ENCODE peak calls at places on chromosome 4, in four cellular contexts. A, Z, L and R are unnamed samples.
A peak's percentile ranks its signal among the peaks of the same experiment; 100 is the strongest.

GRCh38 chr4:138728566-138728965 is 287.0 kb upstream of the NOCT start:
- DNase-seq in L (no peak), A (no peak), Z (no peak), R (no peak)

GRCh38 chr4:187184513-187184912 is 460.9 kb upstream of the FAT1 start:
- DNase-seq in A (no peak), L (no peak), Z (no peak), R (no peak)

GRCh38 chr4:168183717-168184571 is 91.6 kb downstream of the ANXA10 start:
- DNase-seq in L (no peak), A (no peak), Z (peak; percentile 59), R (peak; percentile 25)

GRCh38 chr4:119521306-119521705 is 107.3 kb downstream of the PDE5A start:
- DNase-seq in L (no peak), Z (no peak), A (no peak), R (no peak)

GRCh38 chr4:7287918-7288280 is 95.6 kb downstream of the SORCS2 start:
- DNase-seq in L (no peak), Z (no peak), A (no peak), R (no peak)

GRCh38 chr4:149961876-149962597 is 116.2 kb upstream of the DCLK2 start:
- DNase-seq in Z (peak; percentile 83), L (no peak), A (no peak), R (no peak)

GRCh38 chr4:134610956-134611355 is 409.4 kb upstream of the PABPC4L start:
- DNase-seq in A (no peak), L (no peak), Z (no peak), R (no peak)

GRCh38 chr4:578451-579443 is 2.7 kb upstream of the TMEM271 start:
- DNase-seq in Z (no peak), L (no peak), A (no peak), R (no peak)

GRCh38 chr4:147707892-147708672 is 23.8 kb upstream of the ARHGAP10 start:
- DNase-seq in L (no peak), A (no peak), Z (peak; percentile 34), R (peak; percentile 55)

GRCh38 chr4:4851081-4851480 is 8.4 kb upstream of the MSX1 start:
- DNase-seq in Z (no peak), A (no peak), L (no peak), R (no peak)

GRCh38 chr4:100588076-100588475 is 70.3 kb upstream of the EMCN start:
- DNase-seq in A (no peak), L (no peak), Z (no peak), R (no peak)

GRCh38 chr4:57404463-57404862 is 294.3 kb upstream of the IGFBP7 start:
- DNase-seq in A (no peak), L (no peak), Z (no peak), R (peak; percentile 27)

GRCh38 chr4:164396439-164396838 is 357.5 kb upstream of the SMIM31 start:
- DNase-seq in A (no peak), Z (no peak), L (no peak), R (peak; percentile 11)

GRCh38 chr4:472881-473574 is 25.9 kb downstream of the ZNF721 start:
- DNase-seq in Z (peak; percentile 0), A (no peak), L (no peak), R (peak; percentile 22)

GRCh38 chr4:84530871-84531270 is 31.8 kb upstream of the NKX6-1 start:
- DNase-seq in Z (peak; percentile 19), L (no peak), A (no peak), R (peak; percentile 18)

GRCh38 chr4:5812506-5813229 is 80.2 kb downstream of the CRMP1 start:
- DNase-seq in L (no peak), A (no peak), Z (peak; percentile 80), R (peak; percentile 82)

GRCh38 chr4:174873931-174874330 is 44.2 kb upstream of the ADAM29 start:
- DNase-seq in L (no peak), A (no peak), Z (no peak), R (peak; percentile 47)

GRCh38 chr4:189514209-189514608 is 426.5 kb upstream of the FRG1 start:
- DNase-seq in L (no peak), A (no peak), Z (no peak), R (no peak)
- H3K18ac ChIP-seq in L (no peak overlapping the region), A (no peak overlapping the region), Z (no peak overlapping the region), R (no peak overlapping the region)

DNA sequence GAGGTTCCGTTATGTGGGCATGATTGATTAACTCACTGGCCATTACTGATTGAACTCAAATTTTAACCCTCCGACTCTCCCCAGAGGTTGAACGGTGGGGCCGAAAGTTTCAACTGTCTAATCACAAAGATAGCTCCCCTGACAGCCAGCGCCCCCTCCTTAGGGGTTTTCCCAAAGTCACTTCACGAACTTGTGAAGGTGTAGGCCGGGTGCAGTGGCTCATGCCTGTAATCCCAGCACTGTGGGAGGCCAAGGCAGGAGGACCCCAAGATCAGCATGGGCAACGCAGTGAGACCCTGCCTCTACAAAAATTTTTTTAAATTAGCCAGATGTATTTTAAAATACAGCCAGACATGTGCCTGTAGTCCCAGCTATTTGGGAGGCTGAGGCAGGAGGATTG is 39.8 kb upstream of the RBM47 start:
- DNase-seq in Z (no peak), L (no peak), A (no peak), R (no peak)
- H2BK120ac ChIP-seq in Z (peak overlapping the region; percentile 15), L (no peak overlapping the region), A (no peak overlapping the region), R (no peak overlapping the region)

GRCh38 chr4:157997296-157997695 is 175.5 kb downstream of the GASK1B start:
- DNase-seq in L (no peak), A (no peak), Z (no peak), R (no peak)
- H3K56ac ChIP-seq in L (no peak overlapping the region), A (no peak overlapping the region), Z (no peak overlapping the region), R (no peak overlapping the region)

GRCh38 chr4:3248811-3249661 is at the start of gene MSANTD1:
- DNase-seq in Z (peak; percentile 60), L (no peak), A (no peak), R (peak; percentile 65)

GRCh38 chr4:3249681-3250437 is 900 bp downstream of the MSANTD1 start:
- DNase-seq in L (no peak), A (no peak), Z (no peak), R (no peak)

GRCh38 chr4:3251691-3252479 is 2.9 kb downstream of the MSANTD1 start:
- DNase-seq in Z (no peak), L (no peak), A (peak; percentile 24), R (no peak)

GRCh38 chr4:3250956-3251690 is 2.2 kb downstream of the MSANTD1 start:
- DNase-seq in Z (no peak), L (no peak), A (peak; percentile 21), R (peak; percentile 46)

DNA sequence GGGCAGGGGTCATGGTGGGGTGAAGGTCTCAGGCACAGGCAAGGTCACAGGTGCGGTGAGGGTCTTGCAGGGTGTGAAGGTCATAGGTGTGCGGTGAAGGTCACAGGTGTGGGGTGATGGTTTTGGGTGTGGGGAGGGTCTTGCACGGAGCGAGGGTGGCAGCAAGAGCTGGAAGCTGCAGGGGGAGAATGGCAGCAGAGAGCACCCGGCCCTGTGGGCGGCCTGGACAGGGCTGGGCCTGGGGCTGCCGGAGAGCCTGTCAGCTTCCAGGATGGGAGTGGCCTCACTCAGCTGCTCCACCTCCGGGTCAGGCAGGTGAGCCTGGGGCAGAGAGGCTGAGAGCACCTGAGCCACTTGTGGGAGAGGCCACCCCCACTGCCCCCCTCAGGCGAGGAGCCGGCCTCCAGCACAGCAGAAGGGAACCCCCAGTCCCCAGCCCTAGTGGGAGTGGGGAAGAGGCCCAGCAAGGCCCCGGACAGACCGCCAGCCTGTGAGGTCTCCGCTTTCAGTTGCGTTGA is 1.5 kb downstream of the MSANTD1 start:
- DNase-seq in A (peak; percentile 83), Z (no peak), L (peak; percentile 29), R (peak; percentile 38)
- H3K18ac ChIP-seq in A (no peak overlapping the region), Z (no peak overlapping the region), L (peak overlapping the region; percentile 83), R (no peak overlapping the region)

GRCh38 chr4:169945636-169946035 is 80.6 kb downstream of the MFAP3L start:
- DNase-seq in A (no peak), Z (no peak), L (no peak), R (no peak)

GRCh38 chr4:169940460-169940859 is 85.7 kb downstream of the MFAP3L start:
- DNase-seq in L (no peak), A (no peak), Z (no peak), R (peak; percentile 74)

GRCh38 chr4:169941141-169941540 is 85.1 kb downstream of the MFAP3L start:
- DNase-seq in Z (no peak), L (no peak), A (no peak), R (peak; percentile 93)
- H2BK120ac ChIP-seq in Z (no peak overlapping the region), L (peak overlapping the region; percentile 21), A (no peak overlapping the region), R (no peak overlapping the region)

GRCh38 chr4:39526810-39527295 is 386 bp downstream of the UGDH start:
- DNase-seq in Z (no peak), L (no peak), A (no peak), R (no peak)
- H3K56ac ChIP-seq in Z (peak overlapping the region; percentile 96), L (peak overlapping the region; percentile 63), A (no peak overlapping the region), R (peak overlapping the region; percentile 90)

GRCh38 chr4:76741663-76742020 is 156.3 kb downstream of the SOWAHB start:
- DNase-seq in L (no peak), Z (no peak), A (no peak), R (no peak)
- H3K18ac ChIP-seq in L (no peak overlapping the region), Z (peak overlapping the region; percentile 52), A (no peak overlapping the region), R (no peak overlapping the region)

DNA sequence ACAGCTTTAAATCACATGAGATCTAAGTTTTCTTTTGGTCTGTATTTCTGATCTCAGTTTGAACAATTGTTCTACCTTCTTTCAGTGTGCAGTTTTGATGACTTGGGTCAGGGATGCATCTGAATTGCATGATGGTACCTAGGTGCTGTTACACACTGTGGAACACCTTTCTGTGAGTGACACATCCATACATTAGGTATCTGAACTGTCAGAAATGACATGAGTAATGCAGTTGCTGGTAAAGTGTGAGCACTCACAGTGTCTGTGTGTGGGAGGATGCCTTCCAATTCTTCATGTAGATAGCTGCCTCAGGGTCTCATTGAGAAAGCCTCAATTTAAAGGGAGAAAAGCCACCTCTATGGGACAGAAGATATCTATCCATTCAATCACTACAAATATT is 411.9 kb downstream of the PPARGC1A start:
- DNase-seq in Z (no peak), L (no peak), A (no peak), R (no peak)
- H2BK120ac ChIP-seq in Z (no peak overlapping the region), L (no peak overlapping the region), A (no peak overlapping the region), R (no peak overlapping the region)